ENCODE peak calls at places on chromosomes 16 and 17, in five cellular contexts. D is IMR-90, Z is K562, L is A549, Q is SK-N-SH. M is an unnamed sample.

GRCh38 chr17:58703137-58703846 is 10.9 kb downstream of the RAD51C start:
- DNase-seq in Z (no peak), Q (no peak), D (peak; percentile 76), L (no peak), M (no peak)

GRCh38 chr17:80023261-80024205 is 12.1 kb downstream of the TBC1D16 start:
- DNase-seq in Z (no peak), L (no peak), D (no peak), Q (peak; percentile 61), M (no peak)

GRCh38 chr17:10976401-10976800 is 138.5 kb upstream of the PIRT start:
- DNase-seq in Z (no peak), D (no peak), L (no peak), Q (no peak), M (no peak)

GRCh38 chr16:79286646-79287423 is 313.7 kb downstream of the MAF start:
- DNase-seq in D (no peak), Q (no peak), L (no peak), Z (no peak), M (peak; percentile 49)

GRCh38 chr16:4624827-4625616 is 396 bp downstream of the MGRN1 start:
- DNase-seq in Z (peak; percentile 88), L (no peak), D (peak; percentile 61), Q (no peak), M (peak; percentile 48)

GRCh38 chr16:2598133-2598641 is 60.4 kb downstream of the PDPK1 start:
- DNase-seq in Q (no peak), L (no peak), D (no peak), Z (no peak), M (no peak)

GRCh38 chr16:6615661-6616060 is 717.0 kb upstream of the RBFOX1 start:
- DNase-seq in D (no peak), Z (no peak), Q (no peak), L (no peak), M (no peak)

GRCh38 chr17:32878211-32878610 is 1.3 kb upstream of the MYO1D start:
- DNase-seq in L (no peak), Z (no peak), Q (no peak), D (peak; percentile 32), M (no peak)

GRCh38 chr17:39271546-39271945 is 45.8 kb upstream of the STAC2 start:
- DNase-seq in L (no peak), D (peak; percentile 52), Q (no peak), Z (no peak), M (no peak)

GRCh38 chr16:58126451-58126968 is 2.7 kb downstream of the CFAP20 start:
- DNase-seq in Q (no peak), L (no peak), D (no peak), Z (no peak), M (no peak)

GRCh38 chr16:74448990-74449389 is 27.7 kb upstream of the CLEC18B start:
- DNase-seq in Q (no peak), Z (no peak), D (peak; percentile 95), L (peak; percentile 59), M (no peak)

GRCh38 chr16:85010931-85011845 is at the start of gene ZDHHC7:
- DNase-seq in D (peak; percentile 84), L (peak; percentile 88), Q (peak; percentile 96), Z (peak; percentile 94), M (peak; percentile 45)

DNA sequence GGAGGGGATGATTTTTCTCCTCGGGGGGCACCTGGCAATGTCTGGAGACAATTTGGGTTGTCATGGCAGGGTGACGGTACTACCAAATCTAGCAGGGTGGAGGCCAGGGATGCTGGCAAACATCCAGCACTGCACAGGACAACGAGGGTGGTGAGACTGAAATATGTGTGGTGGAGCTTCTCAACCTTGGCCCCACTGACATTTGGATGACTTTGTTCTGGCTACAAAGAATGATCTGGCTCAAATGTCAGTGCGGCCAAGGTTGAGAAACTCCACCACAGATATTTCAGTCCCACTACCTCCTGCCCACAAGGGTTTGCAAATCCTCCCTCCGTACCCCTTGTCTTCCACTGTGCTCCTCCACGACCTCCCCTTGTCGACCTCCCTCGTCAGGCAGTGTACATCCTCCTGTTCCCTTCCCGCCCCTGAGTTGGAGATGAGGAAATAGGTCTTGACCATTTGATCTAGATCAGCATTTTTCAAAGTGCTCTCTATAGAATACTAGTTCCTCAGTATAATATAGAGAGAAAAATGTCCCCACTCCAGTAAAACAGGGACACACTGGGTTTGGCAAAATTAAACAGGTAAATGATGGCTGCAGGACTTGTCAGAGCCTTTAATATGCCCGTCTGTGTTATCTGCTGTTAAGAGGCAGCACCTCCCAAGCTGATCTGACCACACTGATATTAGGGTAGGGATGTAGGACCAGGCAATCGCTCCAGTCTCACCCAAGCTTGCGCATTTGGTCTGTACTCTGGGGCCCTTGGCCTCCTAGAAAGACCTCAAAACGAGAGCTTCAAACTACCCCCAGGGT is 6.8 kb downstream of the OSGIN1 start:
- DNase-seq in L (no peak), Q (no peak), Z (no peak), D (no peak), M (no peak)
- TF ChIP-seq RCOR1 in L (no peak), Q (no peak), Z (no peak), D (no peak), M (no peak)

GRCh38 chr17:41610965-41611640 is 1.5 kb downstream of the KRT16 start:
- DNase-seq in L (no peak), D (no peak), Z (no peak), Q (no peak), M (no peak)
- TF ChIP-seq RCOR1 in L (no peak), D (no peak), Z (no peak), Q (no peak), M (no peak)

GRCh38 chr17:42547001-42547461 is 5.7 kb upstream of the HSD17B1 start:
- DNase-seq in Q (no peak), D (no peak), Z (peak; percentile 1), L (no peak), M (no peak)
- TF ChIP-seq RCOR1 in Q (no peak), D (no peak), Z (no peak), L (no peak), M (no peak)

GRCh38 chr16:69880640-69881133 is 70.4 kb upstream of the CLEC18A start:
- DNase-seq in D (peak; percentile 44), Z (no peak), L (no peak), Q (no peak), M (no peak)
- TF ChIP-seq RCOR1 in D (no peak), Z (no peak), L (no peak), Q (no peak), M (no peak)

GRCh38 chr17:46814446-46814845 is 4.0 kb downstream of the WNT3 start:
- DNase-seq in L (no peak), Z (no peak), Q (no peak), D (no peak), M (no peak)

GRCh38 chr17:46813920-46814319 is 4.6 kb downstream of the WNT3 start:
- DNase-seq in L (no peak), Z (no peak), Q (no peak), D (no peak), M (no peak)

GRCh38 chr17:46810837-46811236 is 7.7 kb downstream of the WNT3 start:
- DNase-seq in Q (no peak), L (no peak), Z (no peak), D (no peak), M (no peak)

GRCh38 chr17:46811978-46812583 is 6.4 kb downstream of the WNT3 start:
- DNase-seq in Q (no peak), Z (no peak), D (peak; percentile 55), L (no peak), M (no peak)

DNA sequence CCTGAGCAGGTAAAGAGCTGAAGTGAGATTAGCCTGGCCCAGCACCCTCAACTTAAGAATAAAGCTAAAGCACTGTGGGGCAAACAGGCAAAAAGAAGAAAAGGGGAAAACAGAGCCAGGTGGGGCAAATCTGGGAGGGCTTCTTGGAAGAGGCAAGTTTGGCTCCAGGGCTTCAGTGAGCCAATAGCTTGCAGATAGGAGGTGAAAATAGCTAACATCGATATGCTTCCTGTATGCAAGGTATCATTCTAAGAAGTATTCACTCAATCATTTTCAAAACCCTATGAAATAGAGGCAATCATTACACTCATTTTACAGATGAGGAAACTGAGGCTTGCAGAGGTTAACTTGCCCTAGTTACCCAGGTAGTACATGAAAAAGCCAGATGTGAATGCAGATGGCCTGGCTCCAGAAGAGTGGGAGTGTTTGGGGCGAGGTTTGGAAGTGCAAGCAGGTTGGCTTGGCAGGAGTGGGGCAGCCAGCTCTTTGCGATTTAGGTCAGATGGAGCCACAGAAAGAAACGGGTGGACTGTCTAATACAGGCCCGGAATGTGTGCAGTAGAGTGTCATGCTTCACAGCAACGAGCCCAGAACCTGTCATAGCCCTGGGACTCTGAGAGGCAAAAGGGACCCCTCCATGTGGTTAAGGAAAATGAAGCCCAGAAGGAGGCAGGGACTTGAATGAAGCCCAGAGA is 5.7 kb downstream of the WNT3 start:
- DNase-seq in L (no peak), Q (no peak), Z (no peak), D (no peak), M (no peak)
- TF ChIP-seq RCOR1 in L (no peak), Q (no peak), Z (no peak), D (no peak), M (no peak)

DNA sequence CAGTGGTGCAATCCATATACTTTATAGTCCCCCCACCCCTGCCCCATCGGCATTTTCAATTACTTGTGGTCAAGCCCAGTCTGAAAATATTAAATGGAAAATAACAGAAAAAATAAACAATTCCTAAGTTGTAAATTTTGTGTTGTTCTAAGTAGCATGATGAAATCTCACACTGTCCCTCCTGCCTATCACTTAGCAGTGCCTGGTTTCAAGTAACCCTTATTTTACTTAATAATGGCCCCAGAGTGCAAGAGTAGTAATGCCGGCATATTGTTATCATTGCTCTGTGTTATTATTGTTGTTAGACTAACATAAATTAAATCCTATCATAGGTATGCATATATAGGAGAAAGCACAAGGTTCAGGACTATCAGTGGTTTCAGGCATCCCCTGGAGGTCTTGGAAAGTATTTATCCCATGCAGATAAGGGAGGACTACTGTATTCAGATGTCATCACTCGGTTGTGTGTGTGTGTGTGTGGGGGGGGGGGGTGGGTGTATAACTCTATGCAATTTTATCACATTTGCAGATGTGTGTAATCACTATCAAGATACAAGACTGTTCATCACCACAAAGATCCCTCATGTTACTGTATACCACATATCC is 9.3 kb downstream of the UBE2G1 start:
- DNase-seq in L (no peak), Z (no peak), D (no peak), Q (no peak), M (no peak)
- TF ChIP-seq RCOR1 in L (no peak), Z (no peak), D (no peak), Q (no peak), M (no peak)

DNA sequence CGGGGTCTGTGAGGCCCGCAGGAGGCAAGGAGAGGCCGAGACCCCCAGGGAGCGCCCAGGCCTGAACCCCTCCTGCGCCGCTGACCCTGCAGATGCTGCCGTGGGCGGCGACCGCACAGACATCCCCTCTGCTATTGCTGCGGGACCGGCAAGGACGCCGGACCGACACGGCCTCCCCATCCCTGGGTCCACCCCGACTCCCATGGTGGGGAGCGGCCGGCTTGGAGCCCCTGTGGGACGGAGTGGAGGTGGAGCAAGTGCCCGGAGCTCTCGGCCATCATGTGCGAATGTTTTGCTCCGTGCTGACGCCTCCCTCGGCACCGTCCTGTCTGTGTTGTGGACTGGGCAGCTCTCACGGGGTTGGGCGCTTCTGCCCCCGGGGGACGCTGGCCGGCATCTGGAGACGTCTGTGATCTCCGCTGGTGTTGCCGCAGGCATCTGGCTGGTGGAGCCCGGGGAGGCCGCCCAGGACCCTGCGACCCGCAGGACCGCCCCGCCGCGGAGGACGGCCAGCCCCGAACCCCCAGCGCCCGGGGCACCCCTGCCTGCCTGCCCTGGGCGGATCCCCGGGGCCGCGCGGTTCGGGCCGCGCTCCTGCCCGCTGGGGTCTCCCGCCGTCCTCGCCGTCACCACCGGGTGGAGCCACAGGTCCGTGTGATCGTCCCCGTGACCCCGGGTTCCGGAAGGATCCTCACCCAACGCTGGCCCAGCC is 12.8 kb upstream of the GNG13 start:
- DNase-seq in D (peak; percentile 8), Q (peak; percentile 92), L (peak; percentile 63), Z (peak; percentile 84), M (no peak)
- TF ChIP-seq RCOR1 in D (no peak), Q (no peak), L (no peak), Z (no peak), M (no peak)